ENCODE peak calls at places on chromosome 7, in six cellular contexts. One of them, this sample, is unnamed.

GRCh38 chr7:28957822-28958234 is 302 bp downstream of the TRIL start:
- DNase-seq in A549: no peak
- DNase-seq in HEK293T: no peak
- DNase-seq in IMR-90: no peak
- DNase-seq in K562: no peak
- DNase-seq in HepG2: no peak
- DNase-seq in this sample: no peak

GRCh38 chr7:132115758-132116157 is 460.5 kb downstream of the PLXNA4 start:
- DNase-seq in K562: no peak
- DNase-seq in HepG2: no peak
- DNase-seq in IMR-90: no peak
- DNase-seq in HEK293T: no peak
- DNase-seq in A549: no peak
- DNase-seq in this sample: no peak

GRCh38 chr7:155770186-155770585 is 42.1 kb downstream of the SHH start:
- DNase-seq in A549: no peak
- DNase-seq in HEK293T: no peak
- DNase-seq in K562: no peak
- DNase-seq in IMR-90: no peak
- DNase-seq in HepG2: no peak
- DNase-seq in this sample: no peak

GRCh38 chr7:29921404-29922010 is 68.1 kb downstream of the SCRN1 start:
- DNase-seq in HEK293T: peak; percentile 78
- DNase-seq in IMR-90: peak; percentile 57
- DNase-seq in HepG2: peak; percentile 52
- DNase-seq in A549: peak; percentile 28
- DNase-seq in K562: peak; percentile 79
- DNase-seq in this sample: peak; percentile 11

GRCh38 chr7:87312215-87312865 is 33.1 kb upstream of the CROT start:
- DNase-seq in HepG2: peak; percentile 56
- DNase-seq in IMR-90: peak; percentile 71
- DNase-seq in K562: peak; percentile 78
- DNase-seq in A549: peak; percentile 52
- DNase-seq in HEK293T: peak; percentile 72
- DNase-seq in this sample: peak; percentile 15

GRCh38 chr7:70719120-70719519 is 412.8 kb upstream of the GALNT17 start:
- DNase-seq in K562: no peak
- DNase-seq in IMR-90: no peak
- DNase-seq in A549: no peak
- DNase-seq in HepG2: no peak
- DNase-seq in HEK293T: no peak
- DNase-seq in this sample: no peak

GRCh38 chr7:66682350-66683093 is 53.8 kb downstream of the KCTD7 start:
- DNase-seq in K562: peak; percentile 37
- DNase-seq in IMR-90: peak; percentile 64
- DNase-seq in A549: peak; percentile 16
- DNase-seq in HEK293T: peak; percentile 31
- DNase-seq in HepG2: no peak
- DNase-seq in this sample: no peak

GRCh38 chr7:158066085-158066484 is 521.5 kb downstream of the PTPRN2 start:
- DNase-seq in HepG2: no peak
- DNase-seq in A549: no peak
- DNase-seq in HEK293T: no peak
- DNase-seq in IMR-90: no peak
- DNase-seq in K562: no peak
- DNase-seq in this sample: no peak

GRCh38 chr7:52825611-52826010 is 209.8 kb upstream of the POM121L12 start:
- DNase-seq in IMR-90: no peak
- DNase-seq in K562: no peak
- DNase-seq in HepG2: no peak
- DNase-seq in A549: no peak
- DNase-seq in HEK293T: no peak
- DNase-seq in this sample: peak; percentile 0

GRCh38 chr7:79011921-79012320 is 441.5 kb downstream of the MAGI2 start:
- DNase-seq in IMR-90: no peak
- DNase-seq in A549: no peak
- DNase-seq in HepG2: no peak
- DNase-seq in K562: no peak
- DNase-seq in HEK293T: no peak
- DNase-seq in this sample: no peak

GRCh38 chr7:123770378-123770777 is 21.6 kb upstream of the WASL start:
- DNase-seq in IMR-90: no peak
- DNase-seq in HEK293T: no peak
- DNase-seq in A549: peak; percentile 86
- DNase-seq in HepG2: peak; percentile 25
- DNase-seq in K562: no peak
- DNase-seq in this sample: no peak

GRCh38 chr7:157077986-157078644 is 60.6 kb upstream of the UBE3C start:
- DNase-seq in IMR-90: no peak
- DNase-seq in HepG2: no peak
- DNase-seq in HEK293T: no peak
- DNase-seq in K562: peak; percentile 30
- DNase-seq in A549: no peak
- DNase-seq in this sample: no peak

GRCh38 chr7:130273081-130273699 is 6.5 kb downstream of the CPA2 start:
- DNase-seq in HEK293T: peak; percentile 78
- DNase-seq in K562: peak; percentile 31
- DNase-seq in A549: no peak
- DNase-seq in IMR-90: peak; percentile 48
- DNase-seq in HepG2: no peak
- DNase-seq in this sample: no peak

GRCh38 chr7:30771859-30772429 is 727 bp downstream of the MINDY4 start:
- DNase-seq in IMR-90: no peak
- DNase-seq in HepG2: no peak
- DNase-seq in K562: peak; percentile 60
- DNase-seq in HEK293T: peak; percentile 25
- DNase-seq in A549: peak; percentile 34
- DNase-seq in this sample: no peak

GRCh38 chr7:47766151-47766550 is 182.1 kb downstream of the PKD1L1 start:
- DNase-seq in A549: no peak
- DNase-seq in K562: no peak
- DNase-seq in HEK293T: no peak
- DNase-seq in IMR-90: no peak
- DNase-seq in HepG2: no peak
- DNase-seq in this sample: no peak

GRCh38 chr7:114302858-114303257 is 111.8 kb upstream of the FOXP2 start:
- DNase-seq in HepG2: no peak
- DNase-seq in K562: no peak
- DNase-seq in HEK293T: no peak
- DNase-seq in A549: no peak
- DNase-seq in IMR-90: no peak
- DNase-seq in this sample: no peak

GRCh38 chr7:50261593-50261992 is 42.9 kb upstream of the IKZF1 start:
- DNase-seq in A549: no peak
- DNase-seq in IMR-90: no peak
- DNase-seq in HEK293T: no peak
- DNase-seq in HepG2: no peak
- DNase-seq in K562: no peak
- DNase-seq in this sample: no peak

GRCh38 chr7:24740821-24741220 is 16.4 kb downstream of the GSDME start:
- DNase-seq in HEK293T: no peak
- DNase-seq in A549: no peak
- DNase-seq in HepG2: no peak
- DNase-seq in K562: no peak
- DNase-seq in IMR-90: no peak
- DNase-seq in this sample: no peak

GRCh38 chr7:17109017-17109416 is 189.4 kb upstream of the AHR start:
- DNase-seq in A549: no peak
- DNase-seq in IMR-90: peak; percentile 80
- DNase-seq in HEK293T: no peak
- DNase-seq in K562: no peak
- DNase-seq in HepG2: no peak
- DNase-seq in this sample: no peak

GRCh38 chr7:15801565-15801964 is 115.1 kb upstream of the MEOX2 start:
- DNase-seq in HEK293T: no peak
- DNase-seq in A549: no peak
- DNase-seq in IMR-90: peak; percentile 49
- DNase-seq in HepG2: no peak
- DNase-seq in K562: no peak
- DNase-seq in this sample: no peak

GRCh38 chr7:5283421-5284303 is 919 bp downstream of the SLC29A4 start:
- DNase-seq in HepG2: peak; percentile 9
- DNase-seq in IMR-90: no peak
- DNase-seq in HEK293T: no peak
- DNase-seq in A549: peak; percentile 37
- DNase-seq in K562: no peak
- DNase-seq in this sample: no peak

GRCh38 chr7:155490697-155491628 is 33.0 kb downstream of the EN2 start:
- DNase-seq in A549: no peak
- DNase-seq in K562: no peak
- DNase-seq in HEK293T: no peak
- DNase-seq in HepG2: no peak
- DNase-seq in IMR-90: no peak
- DNase-seq in this sample: no peak

GRCh38 chr7:123275036-123275753 is 75.4 kb upstream of the SLC13A1 start:
- DNase-seq in K562: no peak
- DNase-seq in A549: no peak
- DNase-seq in HEK293T: no peak
- DNase-seq in IMR-90: no peak
- DNase-seq in HepG2: no peak
- DNase-seq in this sample: no peak

GRCh38 chr7:29381206-29382094 is 182.2 kb upstream of the PRR15 start:
- DNase-seq in HEK293T: no peak
- DNase-seq in IMR-90: no peak
- DNase-seq in K562: no peak
- DNase-seq in HepG2: no peak
- DNase-seq in A549: no peak
- DNase-seq in this sample: no peak

GRCh38 chr7:116548506-116548905 is 23.7 kb downstream of the CAV1 start:
- DNase-seq in K562: no peak
- DNase-seq in A549: no peak
- DNase-seq in HEK293T: no peak
- DNase-seq in IMR-90: no peak
- DNase-seq in HepG2: no peak
- DNase-seq in this sample: peak; percentile 43

GRCh38 chr7:2097492-2097891 is 135.3 kb downstream of the MAD1L1 start:
- DNase-seq in HepG2: no peak
- DNase-seq in IMR-90: no peak
- DNase-seq in A549: no peak
- DNase-seq in HEK293T: no peak
- DNase-seq in K562: no peak
- DNase-seq in this sample: no peak
- TF ChIP-seq BHLHE40 in HepG2: no peak
- TF ChIP-seq BHLHE40 in IMR-90: no peak
- TF ChIP-seq BHLHE40 in A549: no peak
- TF ChIP-seq BHLHE40 in HEK293T: no peak
- TF ChIP-seq BHLHE40 in K562: no peak
- TF ChIP-seq BHLHE40 in this sample: no peak

DNA sequence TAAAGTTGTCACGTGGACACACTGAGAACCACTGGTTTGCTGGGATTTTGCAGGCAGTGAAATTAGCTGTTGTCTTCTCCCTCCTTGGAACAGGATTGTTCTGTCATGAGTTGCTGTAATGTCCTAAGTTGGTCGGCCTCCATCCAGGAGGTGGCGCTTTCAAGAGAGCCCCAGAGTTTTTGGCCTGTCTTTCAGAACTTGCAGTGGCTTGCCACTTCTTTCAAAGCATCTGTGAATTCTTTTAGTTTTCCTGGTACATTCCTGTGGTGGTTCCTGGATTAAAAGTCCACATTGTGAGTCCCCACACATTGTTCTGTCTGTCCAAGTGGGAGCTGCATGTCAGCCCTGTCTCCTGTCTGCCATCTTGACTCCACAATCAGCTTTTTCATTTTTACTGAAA is 133.8 kb downstream of the PON1 start:
- DNase-seq in HepG2: peak; percentile 18
- DNase-seq in K562: no peak
- DNase-seq in A549: no peak
- DNase-seq in HEK293T: no peak
- DNase-seq in IMR-90: no peak
- DNase-seq in this sample: no peak
- TF ChIP-seq BHLHE40 in HepG2: no peak
- TF ChIP-seq BHLHE40 in K562: no peak
- TF ChIP-seq BHLHE40 in A549: no peak
- TF ChIP-seq BHLHE40 in HEK293T: no peak
- TF ChIP-seq BHLHE40 in IMR-90: no peak
- TF ChIP-seq BHLHE40 in this sample: no peak

GRCh38 chr7:83053965-83054364 is 108.7 kb downstream of the PCLO start:
- DNase-seq in HepG2: no peak
- DNase-seq in HEK293T: no peak
- DNase-seq in A549: no peak
- DNase-seq in IMR-90: no peak
- DNase-seq in K562: no peak
- DNase-seq in this sample: no peak

GRCh38 chr7:83054472-83054871 is 108.2 kb downstream of the PCLO start:
- DNase-seq in K562: no peak
- DNase-seq in HEK293T: no peak
- DNase-seq in HepG2: no peak
- DNase-seq in A549: no peak
- DNase-seq in IMR-90: no peak
- DNase-seq in this sample: no peak

GRCh38 chr7:83055197-83055596 is 107.5 kb downstream of the PCLO start:
- DNase-seq in K562: no peak
- DNase-seq in HEK293T: no peak
- DNase-seq in HepG2: no peak
- DNase-seq in IMR-90: no peak
- DNase-seq in A549: no peak
- DNase-seq in this sample: no peak

GRCh38 chr7:83060218-83060617 is 102.5 kb downstream of the PCLO start:
- DNase-seq in HEK293T: no peak
- DNase-seq in A549: no peak
- DNase-seq in HepG2: no peak
- DNase-seq in K562: no peak
- DNase-seq in IMR-90: no peak
- DNase-seq in this sample: no peak

GRCh38 chr7:83058667-83059066 is 104.0 kb downstream of the PCLO start:
- DNase-seq in HepG2: no peak
- DNase-seq in A549: no peak
- DNase-seq in K562: no peak
- DNase-seq in HEK293T: no peak
- DNase-seq in IMR-90: no peak
- DNase-seq in this sample: no peak
- TF ChIP-seq BHLHE40 in HepG2: no peak
- TF ChIP-seq BHLHE40 in A549: no peak
- TF ChIP-seq BHLHE40 in K562: no peak
- TF ChIP-seq BHLHE40 in HEK293T: no peak
- TF ChIP-seq BHLHE40 in IMR-90: no peak
- TF ChIP-seq BHLHE40 in this sample: no peak

GRCh38 chr7:139991911-139992310 is 70.8 kb downstream of the PARP12 start:
- DNase-seq in HepG2: no peak
- DNase-seq in IMR-90: no peak
- DNase-seq in A549: no peak
- DNase-seq in K562: no peak
- DNase-seq in HEK293T: no peak
- DNase-seq in this sample: no peak
- TF ChIP-seq BHLHE40 in HepG2: no peak
- TF ChIP-seq BHLHE40 in IMR-90: no peak
- TF ChIP-seq BHLHE40 in A549: no peak
- TF ChIP-seq BHLHE40 in K562: no peak
- TF ChIP-seq BHLHE40 in HEK293T: no peak
- TF ChIP-seq BHLHE40 in this sample: no peak

This sample was measured in GM12878.